ENCODE peak calls at places on chromosomes 6 and 20, in six cellular contexts. R is GM23248; C is fibroblast of lung; J is HCT116; G is CD8-positive, alpha-beta T cell; Y is CD8-positive, alpha-beta memory T cell. O is an unnamed sample.

GRCh38 chr20:2521369-2522305 is 12.9 kb upstream of the ZNF343 start:
- DNase-seq in R (peak; percentile 53), C (peak; percentile 55), J (peak; percentile 39), G (no peak), Y (peak; percentile 65), O (no peak)

GRCh38 chr20:8640461-8640860 is 428.4 kb upstream of the PLCB4 start:
- DNase-seq in R (no peak), C (no peak), J (no peak), G (no peak), Y (no peak), O (no peak)

GRCh38 chr6:39814236-39814635 is 22.1 kb downstream of the DAAM2 start:
- DNase-seq in R (no peak), C (no peak), J (no peak), G (no peak), Y (no peak), O (no peak)

GRCh38 chr20:25236450-25237304 is 11.2 kb upstream of the PYGB start:
- DNase-seq in R (no peak), C (no peak), J (no peak), G (no peak), Y (peak; percentile 11), O (no peak)

GRCh38 chr6:89409461-89410035 is 2.5 kb downstream of the RRAGD start:
- DNase-seq in R (no peak), C (no peak), J (no peak), G (no peak), Y (no peak), O (no peak)

GRCh38 chr6:119240257-119241123 is 109.1 kb downstream of the MAN1A1 start:
- DNase-seq in R (no peak), C (no peak), J (no peak), G (no peak), Y (no peak), O (no peak)

GRCh38 chr20:44040202-44040915 is 125.7 kb downstream of the TOX2 start:
- DNase-seq in R (no peak), C (no peak), J (no peak), G (no peak), Y (no peak), O (no peak)

GRCh38 chr20:22526512-22527012 is 57.8 kb downstream of the FOXA2 start:
- DNase-seq in R (no peak), C (no peak), J (no peak), G (no peak), Y (no peak), O (no peak)

GRCh38 chr6:138485586-138486248 is 13.6 kb downstream of the NHSL1 start:
- DNase-seq in R (no peak), C (no peak), J (no peak), G (no peak), Y (no peak), O (no peak)

GRCh38 chr6:170433163-170434095 is 119.7 kb downstream of the PSMB1 start:
- DNase-seq in R (no peak), C (no peak), J (no peak), G (no peak), Y (no peak), O (no peak)

GRCh38 chr6:86706449-86706848 is 230.9 kb upstream of the HTR1E start:
- DNase-seq in R (no peak), C (no peak), J (no peak), G (no peak), Y (no peak), O (no peak)

GRCh38 chr6:2919401-2919800 is 16.3 kb upstream of the SERPINB9 start:
- DNase-seq in R (no peak), C (no peak), J (no peak), G (no peak), Y (no peak), O (no peak)

GRCh38 chr6:132520953-132521352 is 8.0 kb upstream of the STX7 start:
- DNase-seq in R (peak; percentile 89), C (peak; percentile 68), J (no peak), G (no peak), Y (no peak), O (no peak)

GRCh38 chr6:154134471-154135147 is 95.6 kb downstream of the OPRM1 start:
- DNase-seq in R (no peak), C (no peak), J (no peak), G (no peak), Y (no peak), O (no peak)

GRCh38 chr6:4055420-4056041 is 23.4 kb downstream of the FAM217A start:
- DNase-seq in R (peak; percentile 85), C (peak; percentile 88), J (peak; percentile 21), G (no peak), Y (no peak), O (peak; percentile 38)

GRCh38 chr6:81326856-81327561 is 425.5 kb downstream of the TENT5A start:
- DNase-seq in R (peak; percentile 71), C (no peak), J (no peak), G (no peak), Y (no peak), O (no peak)

GRCh38 chr6:8229913-8230312 is 127.6 kb upstream of the EEF1E1 start:
- DNase-seq in R (no peak), C (no peak), J (no peak), G (no peak), Y (no peak), O (no peak)
- H3K4me3 ChIP-seq in R (no peak overlapping the region), C (no peak overlapping the region), J (no peak overlapping the region), G (no peak overlapping the region), Y (no peak overlapping the region), O (no peak overlapping the region)

GRCh38 chr6:120468486-120468885 is 865.8 kb downstream of the TBC1D32 start:
- DNase-seq in R (no peak), C (no peak), J (no peak), G (no peak), Y (no peak), O (no peak)
- H3K4me3 ChIP-seq in R (no peak overlapping the region), C (no peak overlapping the region), J (no peak overlapping the region), G (no peak overlapping the region), Y (no peak overlapping the region), O (no peak overlapping the region)

DNA sequence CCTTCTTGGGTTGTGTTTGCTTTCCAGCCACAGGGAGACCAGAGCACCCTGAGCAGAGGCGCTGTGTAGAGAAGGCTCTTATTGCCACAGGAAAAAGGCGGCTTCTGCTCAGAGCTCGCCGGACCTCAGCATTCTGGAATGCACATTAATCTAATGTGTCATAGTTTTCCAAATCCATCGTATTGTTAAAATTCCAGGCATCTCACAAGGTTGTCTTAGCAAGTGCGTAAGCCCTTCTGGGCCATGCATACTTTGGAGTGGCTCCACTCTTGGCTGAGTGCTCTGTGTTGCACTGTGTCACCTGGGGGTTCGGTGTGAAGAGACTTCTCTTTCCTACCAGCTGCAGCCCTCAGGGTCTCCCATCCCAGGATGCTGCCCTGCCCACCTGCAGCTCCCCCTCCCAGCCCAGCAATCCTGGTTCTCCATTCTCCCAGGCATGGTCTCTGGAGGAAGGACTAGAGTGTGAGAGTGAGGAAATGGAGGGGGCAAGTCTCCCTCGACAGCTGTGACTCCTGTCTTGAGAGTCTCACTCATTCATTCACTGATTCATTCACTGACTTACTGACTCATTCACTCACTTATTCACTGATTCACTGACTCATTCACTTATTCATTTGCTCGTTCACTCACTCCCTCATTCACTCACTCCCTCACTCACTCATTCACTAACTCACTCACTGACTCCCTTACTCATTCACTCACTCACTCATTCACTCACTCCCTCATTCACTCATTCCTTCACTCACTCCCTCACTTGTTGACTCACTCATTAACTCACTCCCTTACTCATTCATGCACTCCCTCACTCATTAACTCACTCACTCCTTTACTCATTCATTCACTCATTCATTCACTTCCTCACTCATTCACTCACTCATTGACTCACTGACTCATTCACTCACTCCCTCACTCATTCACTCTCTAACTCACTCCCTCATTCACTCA is 83.7 kb upstream of the MPC1 start:
- DNase-seq in R (peak; percentile 93), C (peak; percentile 71), J (no peak), G (no peak), Y (no peak), O (peak; percentile 36)
- H3K4me3 ChIP-seq in R (peak overlapping the region; percentile 57), C (no peak overlapping the region), J (no peak overlapping the region), G (no peak overlapping the region), Y (no peak overlapping the region), O (no peak overlapping the region)

DNA sequence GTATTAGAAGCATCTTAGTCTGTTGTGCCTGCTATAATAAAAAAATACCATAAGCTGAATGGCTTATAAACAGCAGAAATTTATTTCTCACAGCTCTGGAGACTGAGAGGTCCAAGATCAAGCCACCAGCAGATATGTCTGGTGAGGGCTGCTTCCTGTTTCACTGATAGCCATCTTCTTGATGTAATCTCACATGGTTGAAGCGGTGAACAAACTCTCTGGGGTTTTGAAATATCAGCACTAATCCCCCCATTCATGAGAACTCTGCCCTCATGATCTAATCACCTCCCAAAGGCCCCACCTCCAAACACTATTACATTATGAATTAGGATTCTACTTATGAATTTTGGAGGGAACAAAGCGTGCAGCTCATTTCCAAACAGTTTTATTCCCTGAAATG is 11.6 kb upstream of the CLVS2 start:
- DNase-seq in R (no peak), C (no peak), J (no peak), G (no peak), Y (no peak), O (no peak)
- H3K4me3 ChIP-seq in R (no peak overlapping the region), C (no peak overlapping the region), J (no peak overlapping the region), G (no peak overlapping the region), Y (no peak overlapping the region), O (no peak overlapping the region)

GRCh38 chr6:46923476-46923875 is 1.7 kb upstream of the ADGRF5 start:
- DNase-seq in R (no peak), C (no peak), J (no peak), G (no peak), Y (no peak), O (no peak)
- H3K4me3 ChIP-seq in R (no peak overlapping the region), C (no peak overlapping the region), J (no peak overlapping the region), G (no peak overlapping the region), Y (no peak overlapping the region), O (no peak overlapping the region)

GRCh38 chr6:165985281-165985925 is 182.2 kb downstream of the TBXT start:
- DNase-seq in R (no peak), C (no peak), J (no peak), G (no peak), Y (no peak), O (no peak)
- H3K4me3 ChIP-seq in R (no peak overlapping the region), C (no peak overlapping the region), J (no peak overlapping the region), G (no peak overlapping the region), Y (no peak overlapping the region), O (no peak overlapping the region)

DNA sequence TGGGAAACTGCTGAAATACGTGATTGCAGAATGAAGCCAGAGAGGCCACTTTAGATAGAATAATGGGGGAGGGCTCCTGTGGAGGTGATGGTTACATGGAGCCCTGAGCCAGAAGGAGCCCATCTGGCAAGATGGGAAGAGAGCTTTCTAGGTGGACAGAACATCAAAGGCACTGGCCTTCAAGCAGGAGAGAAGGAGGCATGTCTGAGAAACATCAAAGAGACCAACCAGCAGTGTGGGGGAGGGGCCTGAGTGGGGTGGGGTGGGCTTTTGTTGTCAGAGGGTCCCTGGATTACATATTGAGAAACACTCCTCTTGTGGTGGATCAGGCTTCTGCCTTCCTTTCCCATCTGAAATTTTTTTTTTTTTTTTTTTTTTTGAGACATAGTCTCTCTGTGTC is 1.9 kb upstream of the KCNG1 start:
- DNase-seq in R (no peak), C (no peak), J (no peak), G (no peak), Y (no peak), O (no peak)
- H3K4me3 ChIP-seq in R (no peak overlapping the region), C (no peak overlapping the region), J (no peak overlapping the region), G (no peak overlapping the region), Y (no peak overlapping the region), O (no peak overlapping the region)

DNA sequence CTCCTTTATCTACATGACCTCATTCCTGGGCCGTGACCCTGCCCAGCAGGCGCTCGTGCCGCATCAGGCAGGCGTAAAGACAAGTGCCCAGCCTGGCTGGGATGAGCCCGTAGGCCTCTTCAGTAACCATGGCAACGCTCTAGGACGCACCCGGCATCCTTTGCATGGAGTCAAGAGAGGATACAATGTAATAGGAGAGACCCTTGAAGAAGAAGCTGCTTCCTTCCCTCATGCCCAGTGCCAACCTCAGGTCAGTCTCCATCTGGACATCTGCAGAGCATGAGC is 5.0 kb upstream of the LSM14B start:
- DNase-seq in R (peak; percentile 31), C (no peak), J (no peak), G (no peak), Y (no peak), O (no peak)
- H3K4me3 ChIP-seq in R (no peak overlapping the region), C (no peak overlapping the region), J (no peak overlapping the region), G (no peak overlapping the region), Y (peak overlapping the region; percentile 36), O (no peak overlapping the region)